ENCODE peak calls at places on chromosome 7, in seven cellular contexts. Q, I, W, J, U, A and F are unnamed samples.
A peak's percentile ranks its signal among the peaks of the same experiment; 100 is the strongest.

GRCh38 chr7:50608196-50608906 is 43.1 kb upstream of the DDC start:
- DNase-seq in Q (no peak), A (no peak), J (no peak), U (no peak), W (no peak), I (no peak), F (no peak)

GRCh38 chr7:137936509-137937201 is 65.2 kb downstream of the CREB3L2 start:
- DNase-seq in W (no peak), U (no peak), A (no peak), I (no peak), Q (no peak), J (no peak), F (no peak)

GRCh38 chr7:50216626-50217025 is 87.9 kb upstream of the IKZF1 start:
- DNase-seq in U (no peak), W (no peak), A (no peak), J (no peak), Q (no peak), I (no peak), F (no peak)

GRCh38 chr7:84688671-84689070 is 494.1 kb upstream of the SEMA3A start:
- DNase-seq in Q (no peak), I (no peak), U (no peak), W (peak; percentile 78), J (no peak), A (no peak), F (no peak)

GRCh38 chr7:1678070-1678543 is 8.0 kb downstream of the ELFN1 start:
- DNase-seq in I (no peak), Q (no peak), U (no peak), J (no peak), W (no peak), A (no peak), F (no peak)

GRCh38 chr7:14891289-14891688 is 11.3 kb downstream of the DGKB start:
- DNase-seq in W (no peak), Q (no peak), U (no peak), I (no peak), A (no peak), J (no peak), F (no peak)

GRCh38 chr7:149196705-149197171 is 1.4 kb downstream of the ZNF282 start:
- DNase-seq in W (no peak), I (no peak), U (no peak), Q (no peak), J (no peak), A (no peak), F (peak; percentile 49)

GRCh38 chr7:148727501-148728278 is 29.0 kb downstream of the CUL1 start:
- DNase-seq in W (no peak), Q (no peak), U (no peak), J (no peak), A (no peak), I (no peak), F (no peak)

GRCh38 chr7:52584041-52584440 is 451.4 kb upstream of the POM121L12 start:
- DNase-seq in J (no peak), I (no peak), Q (no peak), W (no peak), A (no peak), U (no peak), F (no peak)

GRCh38 chr7:131586259-131586658 is 29.8 kb upstream of the PODXL start:
- DNase-seq in A (no peak), J (no peak), I (no peak), W (no peak), U (no peak), Q (no peak), F (no peak)

GRCh38 chr7:91694221-91694856 is 186.2 kb downstream of the MTERF1 start:
- DNase-seq in W (no peak), I (no peak), A (no peak), U (no peak), J (no peak), Q (no peak), F (no peak)

GRCh38 chr7:45120-46090 is 147.0 kb upstream of the FAM20C start:
- DNase-seq in I (no peak), Q (no peak), U (no peak), J (no peak), W (no peak), A (no peak), F (no peak)

GRCh38 chr7:73908123-73908611 is 47.2 kb downstream of the TMEM270 start:
- DNase-seq in A (no peak), U (no peak), Q (no peak), W (no peak), I (no peak), J (no peak), F (no peak)

GRCh38 chr7:149027055-149027454 is 1.2 kb downstream of the PDIA4 start:
- DNase-seq in I (no peak), J (no peak), Q (no peak), W (no peak), U (no peak), A (no peak), F (no peak)

GRCh38 chr7:21099955-21100354 is 313.3 kb upstream of the SP8 start:
- DNase-seq in I (no peak), J (no peak), W (no peak), U (no peak), Q (no peak), A (no peak), F (no peak)

GRCh38 chr7:155693826-155694225 is 49.4 kb downstream of the RBM33 start:
- DNase-seq in I (no peak), J (no peak), Q (no peak), W (no peak), U (no peak), A (no peak), F (no peak)

GRCh38 chr7:135980665-135981180 is 3.6 kb upstream of the MTPN start:
- DNase-seq in W (peak; percentile 80), A (no peak), U (no peak), Q (no peak), I (peak; percentile 19), J (no peak), F (no peak)

GRCh38 chr7:100897111-100897608 is 1.5 kb upstream of the ACHE start:
- DNase-seq in J (peak; percentile 7), A (no peak), W (no peak), U (no peak), Q (peak; percentile 57), I (no peak), F (no peak)

GRCh38 chr7:100247152-100247757 is 27.5 kb downstream of the PVRIG start:
- DNase-seq in A (peak; percentile 95), I (peak; percentile 73), W (peak; percentile 85), Q (no peak), J (peak; percentile 62), U (no peak), F (peak; percentile 90)

GRCh38 chr7:123916240-123916724 is 8.8 kb upstream of the SPAM1 start:
- DNase-seq in I (peak; percentile 25), Q (no peak), U (no peak), A (peak; percentile 14), J (no peak), W (peak; percentile 20), F (peak; percentile 15)

GRCh38 chr7:7157177-7157886 is 25.0 kb upstream of the C1GALT1 start:
- DNase-seq in U (no peak), I (peak; percentile 67), J (no peak), Q (no peak), W (no peak), A (no peak), F (no peak)

GRCh38 chr7:54802841-54803240 is 43.8 kb upstream of the SEC61G start:
- DNase-seq in U (no peak), W (no peak), J (no peak), A (peak; percentile 56), I (peak; percentile 18), Q (no peak), F (no peak)

GRCh38 chr7:1114088-1114487 is 26.2 kb downstream of the GPER1 start:
- DNase-seq in I (no peak), A (no peak), U (no peak), W (no peak), Q (no peak), J (no peak), F (no peak)

GRCh38 chr7:31056775-31057346 is 4.8 kb downstream of the ADCYAP1R1 start:
- DNase-seq in W (no peak), A (no peak), I (no peak), Q (no peak), U (no peak), J (no peak), F (no peak)

GRCh38 chr7:29924006-29924405 is 65.6 kb downstream of the SCRN1 start:
- DNase-seq in J (no peak), Q (no peak), I (no peak), A (no peak), W (no peak), U (no peak), F (no peak)

GRCh38 chr7:101154693-101155102 is 422 bp downstream of the AP1S1 start:
- DNase-seq in J (no peak), I (no peak), W (no peak), U (no peak), Q (no peak), A (peak; percentile 30), F (no peak)

GRCh38 chr7:76282344-76283253 is 19.9 kb upstream of the HSPB1 start:
- DNase-seq in A (no peak), I (no peak), Q (no peak), U (no peak), W (no peak), J (no peak), F (peak; percentile 61)

GRCh38 chr7:117319211-117319610 is 3.6 kb downstream of the WNT2 start:
- DNase-seq in J (no peak), A (no peak), Q (no peak), W (no peak), U (no peak), I (no peak), F (no peak)

GRCh38 chr7:155980841-155981240 is 168.6 kb upstream of the SHH start:
- DNase-seq in J (no peak), I (no peak), Q (no peak), A (no peak), U (no peak), W (no peak), F (no peak)